ENCODE peak calls at places on chromosomes 11 and 22, in seven cellular contexts. H is HepG2, C is HCT116, R is SK-N-SH, X is H1, K is GM12878, A is Panc1. S is an unnamed sample.

GRCh38 chr11:86722041-86722440 is 49.6 kb upstream of the ME3 start:
- DNase-seq in H (no peak), C (no peak), R (no peak), X (no peak), K (no peak), A (no peak), S (no peak)

GRCh38 chr11:76185511-76185910 is 20.8 kb downstream of the WNT11 start:
- DNase-seq in H (no peak), C (no peak), R (no peak), X (no peak), K (no peak), A (no peak), S (no peak)

GRCh38 chr11:65113361-65113756 is 1.7 kb downstream of the TM7SF2 start:
- DNase-seq in H (no peak), C (no peak), R (peak), X (no peak), K (no peak), A (no peak), S (no peak)

GRCh38 chr11:21007297-21007696 is 337.9 kb downstream of the NELL1 start:
- DNase-seq in H (no peak), C (no peak), R (no peak), X (no peak), K (no peak), A (no peak), S (no peak)

GRCh38 chr11:64870176-64870892 is 8.1 kb downstream of the EHD1 start:
- DNase-seq in H (peak), C (no peak), R (no peak), X (no peak), K (no peak), A (no peak), S (peak)

GRCh38 chr22:46053563-46054090 is 76.7 kb upstream of the WNT7B start:
- DNase-seq in H (no peak), C (no peak), R (peak), X (no peak), K (no peak), A (no peak), S (no peak)

GRCh38 chr11:46183819-46184218 is 62.6 kb upstream of the PHF21A start:
- DNase-seq in H (no peak), C (no peak), R (no peak), X (no peak), K (no peak), A (no peak), S (no peak)

GRCh38 chr11:128472128-128473110 is 114.9 kb downstream of the ETS1 start:
- DNase-seq in H (peak), C (no peak), R (no peak), X (no peak), K (peak), A (no peak), S (no peak)

GRCh38 chr22:29152381-29153138 is 53.1 kb upstream of the EMID1 start:
- DNase-seq in H (no peak), C (no peak), R (no peak), X (no peak), K (no peak), A (no peak), S (peak)

GRCh38 chr22:22576244-22576988 is 17.4 kb upstream of the PRAME start:
- DNase-seq in H (peak), C (peak), R (peak), X (peak), K (no peak), A (no peak), S (peak)

GRCh38 chr11:133790995-133791394 is 54.3 kb downstream of the SPATA19 start:
- DNase-seq in H (no peak), C (no peak), R (no peak), X (no peak), K (no peak), A (no peak), S (no peak)

GRCh38 chr11:17298302-17298701 is 21.8 kb downstream of the NUCB2 start:
- DNase-seq in H (no peak), C (no peak), R (no peak), X (no peak), K (no peak), A (no peak), S (no peak)

GRCh38 chr22:42863349-42863911 is 6.4 kb upstream of the ARFGAP3 start:
- DNase-seq in H (no peak), C (peak), R (no peak), X (no peak), K (peak), A (no peak), S (no peak)

GRCh38 chr22:44550666-44551491 is 52.8 kb upstream of the RTL6 start:
- DNase-seq in H (no peak), C (no peak), R (no peak), X (no peak), K (peak), A (peak), S (no peak)

GRCh38 chr11:74948546-74948897 is 369 bp downstream of the XRRA1 start:
- DNase-seq in H (peak), C (no peak), R (peak), X (no peak), K (no peak), A (no peak), S (no peak)

GRCh38 chr11:118609380-118610219 is 2.2 kb downstream of the PHLDB1 start:
- DNase-seq in H (no peak), C (no peak), R (no peak), X (peak), K (no peak), A (no peak), S (no peak)

GRCh38 chr11:131579932-131580387 is 209.5 kb downstream of the NTM start:
- DNase-seq in H (peak), C (no peak), R (peak), X (peak), K (no peak), A (no peak), S (peak)

GRCh38 chr22:27990879-27991278 is 71.8 kb upstream of the PITPNB start:
- DNase-seq in H (peak), C (peak), R (peak), X (peak), K (no peak), A (no peak), S (peak)

GRCh38 chr22:49925525-49926128 is 7.2 kb downstream of the CRELD2 start:
- DNase-seq in H (no peak), C (no peak), R (no peak), X (no peak), K (peak), A (no peak), S (no peak)

GRCh38 chr22:30191049-30191701 is 55.4 kb downstream of the LIF start:
- DNase-seq in H (peak), C (no peak), R (no peak), X (no peak), K (no peak), A (no peak), S (no peak)
- TF ChIP-seq SIN3A in H (no peak), C (no peak), R (no peak), X (no peak), K (no peak), A (no peak), S (no peak)

GRCh38 chr11:67406420-67406968 is 2.6 kb downstream of the TBC1D10C start:
- DNase-seq in H (no peak), C (no peak), R (no peak), X (no peak), K (no peak), A (no peak), S (no peak)
- TF ChIP-seq SIN3A in H (no peak), C (no peak), R (no peak), X (no peak), K (no peak), A (no peak), S (no peak)

GRCh38 chr11:57244911-57245310 is 7.9 kb upstream of the APLNR start:
- DNase-seq in H (no peak), C (no peak), R (no peak), X (no peak), K (no peak), A (no peak), S (no peak)

GRCh38 chr11:57251491-57252104 is 14.5 kb upstream of the APLNR start:
- DNase-seq in H (no peak), C (no peak), R (no peak), X (no peak), K (no peak), A (no peak), S (peak)

GRCh38 chr11:57249384-57250319 is 12.6 kb upstream of the APLNR start:
- DNase-seq in H (peak), C (peak), R (no peak), X (peak), K (no peak), A (peak), S (peak)

GRCh38 chr11:57251037-57251436 is 14.0 kb upstream of the APLNR start:
- DNase-seq in H (no peak), C (no peak), R (no peak), X (no peak), K (no peak), A (no peak), S (no peak)

GRCh38 chr11:57248780-57249383 is 11.8 kb upstream of the APLNR start:
- DNase-seq in H (peak), C (peak), R (peak), X (peak), K (no peak), A (peak), S (peak)
- TF ChIP-seq SIN3A in H (no peak), C (no peak), R (no peak), X (no peak), K (no peak), A (no peak), S (no peak)

GRCh38 chr11:129828301-129828836 is 12.7 kb downstream of the TMEM45B start:
- DNase-seq in H (peak), C (peak), R (no peak), X (no peak), K (no peak), A (no peak), S (no peak)
- TF ChIP-seq SIN3A in H (no peak), C (no peak), R (no peak), X (no peak), K (no peak), A (no peak), S (no peak)

GRCh38 chr11:9565822-9566560 is 7.5 kb upstream of the WEE1 start:
- DNase-seq in H (peak), C (peak), R (peak), X (no peak), K (peak), A (peak), S (peak)
- TF ChIP-seq SIN3A in H (peak), C (peak), R (peak), X (no peak), K (no peak), A (peak), S (no peak)

DNA sequence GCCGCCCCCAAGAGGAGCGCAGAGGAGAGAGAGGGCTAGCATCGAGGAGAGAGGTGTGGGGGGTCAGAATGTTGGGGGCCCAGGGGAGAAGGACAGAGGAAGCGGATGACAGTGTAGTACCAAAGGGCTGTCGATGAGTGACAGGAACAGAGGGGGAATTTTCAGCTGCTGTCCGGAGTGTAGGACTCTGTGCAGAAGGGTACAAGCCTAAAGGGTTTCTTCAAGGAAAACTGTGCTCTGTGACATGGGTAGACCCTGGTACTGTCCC is 5.3 kb upstream of the NLRP6 start:
- DNase-seq in H (no peak), C (no peak), R (no peak), X (no peak), K (no peak), A (no peak), S (no peak)
- TF ChIP-seq SIN3A in H (no peak), C (no peak), R (no peak), X (no peak), K (no peak), A (no peak), S (no peak)

DNA sequence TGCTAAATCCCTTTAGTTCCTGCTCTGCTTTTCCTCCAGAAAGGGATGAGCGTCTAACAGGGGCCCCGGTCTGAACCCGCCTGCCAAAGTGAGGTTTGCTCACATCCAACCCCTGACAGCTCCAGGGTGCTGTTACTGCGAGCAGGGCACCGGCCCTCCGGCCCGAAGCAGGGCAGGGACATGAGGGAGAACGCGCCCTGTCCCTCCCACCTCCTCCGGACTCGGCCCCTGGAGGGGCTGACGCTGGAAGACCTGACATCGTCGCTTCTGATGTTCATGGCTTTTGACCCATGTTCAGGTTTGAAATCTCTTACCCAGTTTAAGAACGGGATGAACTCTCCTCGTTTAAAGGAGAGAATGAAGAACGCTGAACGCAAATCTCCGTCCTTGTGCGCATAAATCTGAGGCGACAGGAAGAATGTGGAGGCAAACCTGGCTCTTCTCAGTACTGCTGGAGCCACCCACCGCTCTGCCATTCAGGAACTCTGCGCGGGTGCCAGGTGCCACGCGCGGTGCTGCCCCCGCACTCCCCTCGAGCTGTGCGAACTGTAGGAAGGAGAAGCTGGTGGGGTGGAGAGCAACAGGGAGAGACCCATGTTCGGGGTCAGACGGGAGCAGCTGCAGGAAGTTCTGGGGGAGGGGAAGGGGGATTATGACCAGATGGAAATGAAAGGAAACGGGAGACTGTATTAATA is 819 bp upstream of the EEF1G start:
- DNase-seq in H (no peak), C (no peak), R (peak), X (no peak), K (no peak), A (no peak), S (peak)
- TF ChIP-seq SIN3A in H (no peak), C (no peak), R (no peak), X (peak), K (no peak), A (peak), S (peak)

GRCh38 chr11:36141595-36141994 is 147.6 kb downstream of the COMMD9 start:
- DNase-seq in H (no peak), C (no peak), R (no peak), X (no peak), K (no peak), A (no peak), S (no peak)
- TF ChIP-seq SIN3A in H (no peak), C (no peak), R (no peak), X (no peak), K (no peak), A (no peak), S (no peak)

GRCh38 chr11:3155216-3155615 is 9.9 kb downstream of the OSBPL5 start:
- DNase-seq in H (no peak), C (no peak), R (no peak), X (no peak), K (no peak), A (no peak), S (no peak)

GRCh38 chr11:3155691-3156258 is 9.3 kb downstream of the OSBPL5 start:
- DNase-seq in H (no peak), C (no peak), R (peak), X (no peak), K (no peak), A (no peak), S (no peak)

GRCh38 chr11:3156661-3157311 is 8.3 kb downstream of the OSBPL5 start:
- DNase-seq in H (no peak), C (no peak), R (no peak), X (no peak), K (no peak), A (no peak), S (no peak)

GRCh38 chr11:3157381-3158130 is 7.6 kb downstream of the OSBPL5 start:
- DNase-seq in H (no peak), C (no peak), R (no peak), X (no peak), K (no peak), A (no peak), S (no peak)

DNA sequence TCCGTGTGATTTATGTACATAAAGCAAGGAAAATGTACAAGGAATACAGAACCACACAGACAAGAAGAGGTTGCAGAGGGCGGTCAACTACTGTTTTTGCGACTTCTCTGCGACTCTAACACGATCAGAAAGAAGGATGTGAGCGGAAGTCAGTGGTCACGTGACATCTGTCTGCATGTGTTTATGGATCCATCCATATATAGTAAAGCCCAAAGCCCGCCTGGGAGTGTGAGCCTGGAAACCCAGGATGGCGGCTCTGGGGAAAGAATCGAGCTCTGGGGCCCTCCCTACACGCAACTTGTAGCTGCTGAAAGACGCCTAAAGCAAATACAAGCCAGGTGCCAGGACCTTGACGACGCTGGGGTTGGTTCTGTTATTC is 8.8 kb downstream of the OSBPL5 start:
- DNase-seq in H (no peak), C (no peak), R (no peak), X (no peak), K (no peak), A (no peak), S (no peak)
- TF ChIP-seq SIN3A in H (no peak), C (no peak), R (no peak), X (no peak), K (no peak), A (no peak), S (no peak)